ENCODE peak calls at places on chromosomes 5 and 9, in eight cellular contexts. V, T, O, J, R, K, C and B are unnamed samples.

GRCh38 chr5:147880461-147880860 is 1.9 kb downstream of the SCGB3A2 start:
- DNase-seq in V (no peak), T (no peak), O (no peak), J (no peak), R (no peak), K (no peak), C (no peak), B (no peak)

GRCh38 chr9:74940600-74940999 is 12.1 kb downstream of the C9orf40 start:
- DNase-seq in V (no peak), T (no peak), O (no peak), J (no peak), R (no peak), K (no peak), C (no peak), B (no peak)

GRCh38 chr5:153755913-153756500 is 265.5 kb downstream of the GRIA1 start:
- DNase-seq in V (no peak), T (no peak), O (no peak), J (no peak), R (no peak), K (no peak), C (no peak), B (no peak)

GRCh38 chr5:33488558-33489355 is 48.0 kb downstream of the TARS1 start:
- DNase-seq in V (no peak), T (no peak), O (no peak), J (no peak), R (no peak), K (no peak), C (peak), B (no peak)

GRCh38 chr5:72210913-72211670 is 103.8 kb downstream of the MAP1B start:
- DNase-seq in V (peak), T (no peak), O (no peak), J (no peak), R (no peak), K (peak), C (no peak), B (peak)

GRCh38 chr5:139569276-139569955 is 8.3 kb downstream of the UBE2D2 start:
- DNase-seq in V (no peak), T (no peak), O (no peak), J (no peak), R (no peak), K (peak), C (no peak), B (no peak)

GRCh38 chr9:91814681-91815212 is 135.3 kb downstream of the ROR2 start:
- DNase-seq in V (no peak), T (no peak), O (no peak), J (no peak), R (no peak), K (no peak), C (no peak), B (no peak)

GRCh38 chr5:74384851-74385250 is 255.7 kb downstream of the ENC1 start:
- DNase-seq in V (no peak), T (no peak), O (no peak), J (no peak), R (no peak), K (no peak), C (no peak), B (no peak)

GRCh38 chr5:140044041-140044440 is 942 bp upstream of the NRG2 start:
- DNase-seq in V (no peak), T (no peak), O (no peak), J (no peak), R (peak), K (no peak), C (no peak), B (no peak)

GRCh38 chr5:144333336-144333920 is 162.8 kb downstream of the KCTD16 start:
- DNase-seq in V (no peak), T (no peak), O (no peak), J (no peak), R (no peak), K (peak), C (no peak), B (no peak)

GRCh38 chr9:114504341-114505186 is 709 bp downstream of the WHRN start:
- DNase-seq in V (peak), T (peak), O (peak), J (no peak), R (peak), K (peak), C (peak), B (no peak)

GRCh38 chr9:82934949-82935348 is 128.0 kb downstream of the RASEF start:
- DNase-seq in V (no peak), T (no peak), O (no peak), J (no peak), R (no peak), K (no peak), C (no peak), B (peak)

GRCh38 chr5:143977891-143978448 is 166.0 kb downstream of the HMHB1 start:
- DNase-seq in V (no peak), T (no peak), O (no peak), J (no peak), R (no peak), K (no peak), C (no peak), B (no peak)

GRCh38 chr5:98428806-98429205 is 344.7 kb upstream of the RGMB start:
- DNase-seq in V (no peak), T (no peak), O (no peak), J (no peak), R (no peak), K (no peak), C (no peak), B (no peak)

GRCh38 chr5:66757219-66757833 is 161.1 kb downstream of the MAST4 start:
- DNase-seq in V (peak), T (no peak), O (no peak), J (peak), R (peak), K (peak), C (peak), B (peak)

GRCh38 chr5:24765219-24765618 is 120.4 kb upstream of the CDH10 start:
- DNase-seq in V (no peak), T (no peak), O (no peak), J (no peak), R (no peak), K (no peak), C (no peak), B (no peak)

GRCh38 chr9:89879276-89879675 is 274.5 kb downstream of the GADD45G start:
- DNase-seq in V (peak), T (peak), O (peak), J (no peak), R (no peak), K (no peak), C (no peak), B (no peak)

GRCh38 chr9:35756743-35757526 is 2.9 kb upstream of the MSMP start:
- DNase-seq in V (peak), T (peak), O (peak), J (no peak), R (peak), K (peak), C (peak), B (no peak)

GRCh38 chr5:143229896-143230675 is 173.4 kb downstream of the NR3C1 start:
- DNase-seq in V (no peak), T (peak), O (no peak), J (no peak), R (no peak), K (peak), C (peak), B (no peak)

GRCh38 chr5:54021413-54022155 is 288.8 kb downstream of the ARL15 start:
- DNase-seq in V (no peak), T (no peak), O (no peak), J (no peak), R (no peak), K (peak), C (no peak), B (no peak)

GRCh38 chr5:154193636-154194035 is 3.1 kb downstream of the GALNT10 start:
- DNase-seq in V (no peak), T (no peak), O (no peak), J (no peak), R (no peak), K (peak), C (no peak), B (no peak)

GRCh38 chr5:74316064-74316586 is 324.4 kb downstream of the ENC1 start:
- DNase-seq in V (peak), T (no peak), O (no peak), J (peak), R (no peak), K (peak), C (no peak), B (peak)

GRCh38 chr9:122941560-122942234 is 877 bp downstream of the RABGAP1 start:
- DNase-seq in V (no peak), T (no peak), O (no peak), J (no peak), R (peak), K (peak), C (peak), B (no peak)

GRCh38 chr9:130262061-130262745 is 3.4 kb upstream of the HMCN2 start:
- DNase-seq in V (no peak), T (peak), O (no peak), J (no peak), R (no peak), K (peak), C (no peak), B (no peak)

GRCh38 chr9:4138781-4139180 is 161.1 kb downstream of the GLIS3 start:
- DNase-seq in V (no peak), T (no peak), O (no peak), J (no peak), R (no peak), K (no peak), C (no peak), B (no peak)

GRCh38 chr9:78101247-78101646 is 69.6 kb upstream of the GNAQ start:
- DNase-seq in V (no peak), T (no peak), O (no peak), J (no peak), R (no peak), K (no peak), C (no peak), B (no peak)